ENCODE peak calls at places on chromosomes 3 and 15, in nine cellular contexts. A is SJCRH30, P is NT2/D1, L is psoas muscle, R is uterus, D is pancreas, C is astrocyte, Q is mesenchymal stem cell, W is A549. T is an unnamed sample. For H3K4me1 and H3K9me3, the result is how much of the 10 kb centered on the place peaks cover.

GRCh38 chr3:9898467-9899229 is 4.0 kb upstream of the IL17RE start:
- DNase-seq in Q (no peak), D (peak), W (no peak), P (no peak), L (no peak), R (no peak), C (no peak), A (no peak), T (no peak)

GRCh38 chr15:58293622-58294550 is 137.9 kb upstream of the LIPC start:
- DNase-seq in C (no peak), W (no peak), Q (peak), P (no peak), R (no peak), D (no peak), A (no peak), L (no peak), T (no peak)

GRCh38 chr15:63715818-63716217 is 117.9 kb downstream of the HERC1 start:
- DNase-seq in L (no peak), P (no peak), W (peak), C (peak), A (no peak), R (no peak), D (no peak), Q (no peak), T (no peak)

GRCh38 chr15:59762558-59762957 is 73.4 kb upstream of the BNIP2 start:
- DNase-seq in A (no peak), Q (no peak), R (no peak), W (no peak), P (peak), C (no peak), L (no peak), D (no peak), T (no peak)

GRCh38 chr15:42065008-42065407 is 29.4 kb downstream of the PLA2G4D start:
- DNase-seq in L (no peak), W (no peak), D (no peak), R (peak), C (no peak), P (no peak), A (peak), Q (no peak), T (no peak)

GRCh38 chr3:146165370-146165769 is 4.4 kb upstream of the PLOD2 start:
- DNase-seq in Q (no peak), L (no peak), R (no peak), D (no peak), A (no peak), P (no peak), C (peak), W (no peak), T (no peak)

GRCh38 chr15:94387854-94388441 is 156.6 kb downstream of the MCTP2 start:
- DNase-seq in W (no peak), P (no peak), R (no peak), L (no peak), D (no peak), A (peak), C (no peak), Q (peak), T (no peak)

GRCh38 chr3:38960953-38961622 is 90.7 kb downstream of the SCN11A start:
- DNase-seq in Q (peak), R (no peak), L (no peak), C (peak), D (peak), P (peak), A (peak), W (peak), T (peak)

GRCh38 chr3:65406470-65406869 is 632.2 kb downstream of the MAGI1 start:
- DNase-seq in P (no peak), D (no peak), C (no peak), Q (peak), W (no peak), L (no peak), R (no peak), A (no peak), T (no peak)

GRCh38 chr3:172591876-172592771 is 68.9 kb upstream of the TNFSF10 start:
- DNase-seq in D (no peak), W (no peak), C (peak), P (no peak), R (no peak), A (peak), L (no peak), Q (peak), T (no peak)

GRCh38 chr15:86725628-86726027 is 646.0 kb downstream of the AGBL1 start:
- DNase-seq in W (no peak), L (no peak), Q (no peak), P (no peak), R (no peak), D (no peak), C (no peak), A (no peak), T (no peak)

DNA sequence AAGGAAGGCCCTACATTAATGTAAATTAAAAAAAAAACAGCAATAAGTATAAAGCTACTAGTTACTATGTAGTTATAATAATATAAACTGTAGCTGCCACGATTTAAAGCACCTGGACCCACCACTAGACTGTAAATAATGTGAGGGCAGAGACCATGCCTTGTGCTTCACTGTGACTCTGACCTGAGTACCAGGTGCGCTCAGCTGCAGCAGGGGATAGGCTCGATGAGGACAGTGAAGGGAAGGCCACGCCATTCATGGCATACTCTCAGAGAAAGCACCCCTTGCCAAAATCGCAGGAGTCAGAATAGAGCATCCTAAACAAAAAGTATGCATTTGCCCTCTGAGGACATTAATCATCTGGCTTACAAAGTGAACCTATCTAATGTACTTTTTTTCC is 5.1 kb downstream of the FSTL1 start:
- DNase-seq in Q (no peak), R (no peak), C (no peak), W (no peak), D (no peak), A (no peak), P (no peak), L (no peak), T (no peak)
- H3K4me3 ChIP-seq in Q (peak), R (no peak), C (no peak), W (no peak), D (no peak), A (no peak), P (no peak), L (no peak), T (no peak)

DNA sequence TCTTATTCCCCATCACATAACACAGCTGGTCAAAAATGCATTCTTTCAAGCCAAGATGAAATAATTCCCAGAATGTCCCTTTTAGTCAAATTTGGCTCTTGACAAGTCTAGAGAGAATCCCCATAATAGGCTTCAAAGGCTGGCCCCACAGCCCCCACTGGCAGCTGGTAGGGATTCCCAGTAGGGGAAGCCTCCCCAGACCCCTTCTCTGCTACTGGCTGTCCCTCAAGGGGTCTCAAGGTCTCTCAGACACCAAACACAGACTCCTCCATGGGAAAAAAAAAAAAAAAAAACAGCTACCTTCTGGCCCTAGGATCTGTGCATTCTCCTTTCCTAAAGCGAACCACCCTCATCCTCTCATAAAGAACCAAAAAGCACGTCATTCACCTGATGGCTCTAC is 163.9 kb upstream of the NSMCE3 start:
- DNase-seq in C (no peak), W (no peak), D (no peak), L (no peak), R (no peak), Q (no peak), P (no peak), A (no peak), T (no peak)
- H3K4me1 ChIP-seq in C (under half), W (under half), D (under half), L (under half), R (under half), Q (under half), P (under half), A (under half), T (under half)

GRCh38 chr3:44721231-44722102 is 8.0 kb upstream of the ZNF501 start:
- DNase-seq in L (no peak), R (no peak), P (no peak), A (peak), D (no peak), Q (peak), W (no peak), C (peak), T (no peak)
- H3K9me3 ChIP-seq in L (half or more), R (half or more), P (half or more), A (under half), D (under half), Q (half or more), W (half or more), C (half or more), T (under half)

GRCh38 chr3:156206157-156206556 is 85.8 kb downstream of the KCNAB1 start:
- DNase-seq in D (no peak), R (no peak), L (no peak), W (no peak), P (no peak), A (no peak), Q (no peak), C (peak), T (no peak)
- H3K4me3 ChIP-seq in D (no peak), R (no peak), L (no peak), W (no peak), P (no peak), A (no peak), Q (no peak), C (no peak), T (no peak)

T was measured in A673.